ENCODE peak calls at places on chromosomes 5 and 9, in seven cellular contexts. G is keratinocyte, J is endothelial cell of umbilical vein, Y is neural progenitor cell, B is right atrium auricular region, H is uterus, T is fibroblast of lung. P is an unnamed sample.
A peak's percentile ranks its signal among the peaks of the same experiment; 100 is the strongest.

GRCh38 chr5:181054871-181055494 is 14.9 kb downstream of the BTNL9 start:
- DNase-seq in T (no peak), Y (peak; percentile 40), H (no peak), J (no peak), B (no peak), G (no peak), P (no peak)

GRCh38 chr9:101375546-101375945 is 9.3 kb downstream of the BAAT start:
- DNase-seq in Y (no peak), H (peak; percentile 24), J (no peak), G (no peak), T (no peak), B (no peak), P (no peak)

GRCh38 chr5:43802119-43802518 is 199.1 kb downstream of the NNT start:
- DNase-seq in B (no peak), J (no peak), G (peak; percentile 50), T (peak; percentile 41), H (no peak), Y (no peak), P (peak; percentile 94)

GRCh38 chr5:168086104-168086610 is 205.3 kb upstream of the WWC1 start:
- DNase-seq in H (peak; percentile 33), J (no peak), G (no peak), Y (no peak), B (no peak), T (no peak), P (peak; percentile 84)

GRCh38 chr5:138664276-138664943 is 88.8 kb upstream of the CTNNA1 start:
- DNase-seq in B (no peak), T (peak; percentile 28), J (no peak), H (no peak), G (peak; percentile 65), Y (no peak), P (no peak)

GRCh38 chr5:168649306-168649705 is 70.1 kb upstream of the PANK3 start:
- DNase-seq in B (no peak), H (no peak), Y (no peak), G (no peak), T (no peak), J (no peak), P (no peak)

GRCh38 chr5:170293273-170293672 is 4.3 kb downstream of the LCP2 start:
- DNase-seq in T (no peak), Y (no peak), J (no peak), H (no peak), G (no peak), B (no peak), P (no peak)

GRCh38 chr5:17204133-17204489 is 13.3 kb upstream of the BASP1 start:
- DNase-seq in T (no peak), B (peak; percentile 48), H (no peak), G (no peak), Y (no peak), J (no peak), P (no peak)

GRCh38 chr5:130965342-130965741 is 199.7 kb downstream of the HINT1 start:
- DNase-seq in H (no peak), Y (no peak), G (no peak), B (no peak), T (no peak), J (no peak), P (no peak)

GRCh38 chr5:158991391-158991790 is 108.3 kb downstream of the EBF1 start:
- DNase-seq in J (no peak), B (no peak), G (no peak), Y (no peak), H (no peak), T (peak; percentile 58), P (no peak)

GRCh38 chr5:159262472-159262858 is 625 bp upstream of the UBLCP1 start:
- DNase-seq in H (no peak), G (no peak), J (no peak), B (no peak), T (no peak), Y (no peak), P (no peak)

GRCh38 chr9:95098391-95098921 is 219.1 kb downstream of the FANCC start:
- DNase-seq in T (no peak), J (no peak), H (no peak), G (no peak), Y (no peak), B (no peak), P (no peak)

GRCh38 chr5:171127314-171127713 is 181.7 kb upstream of the TLX3 start:
- DNase-seq in Y (no peak), H (no peak), T (no peak), B (no peak), J (no peak), G (no peak), P (peak; percentile 6)

DNA sequence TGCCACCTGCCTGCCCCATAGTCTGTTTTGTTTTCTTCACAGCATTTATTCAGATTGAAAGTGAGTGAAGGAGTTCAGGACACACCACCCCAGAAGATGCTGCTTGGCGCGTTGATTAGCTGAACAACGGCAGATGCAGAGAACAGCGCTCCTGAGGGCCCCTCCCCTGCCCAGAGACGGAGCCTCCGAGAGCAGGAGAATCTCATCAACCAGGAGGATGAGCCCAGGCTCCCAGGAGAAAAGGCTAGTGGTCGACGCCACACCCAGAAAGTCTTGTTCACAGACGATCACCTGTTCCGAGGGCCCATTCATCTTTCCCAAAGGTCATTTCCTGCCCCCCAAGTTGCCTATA is 180.4 kb upstream of the PPP1R26 start:
- DNase-seq in J (no peak), B (no peak), T (no peak), H (no peak), Y (no peak), G (no peak), P (no peak)
- H3K4me3 ChIP-seq in J (no peak overlapping the region), B (no peak overlapping the region), T (no peak overlapping the region), H (no peak overlapping the region), Y (no peak overlapping the region), G (no peak overlapping the region), P (no peak overlapping the region)

DNA sequence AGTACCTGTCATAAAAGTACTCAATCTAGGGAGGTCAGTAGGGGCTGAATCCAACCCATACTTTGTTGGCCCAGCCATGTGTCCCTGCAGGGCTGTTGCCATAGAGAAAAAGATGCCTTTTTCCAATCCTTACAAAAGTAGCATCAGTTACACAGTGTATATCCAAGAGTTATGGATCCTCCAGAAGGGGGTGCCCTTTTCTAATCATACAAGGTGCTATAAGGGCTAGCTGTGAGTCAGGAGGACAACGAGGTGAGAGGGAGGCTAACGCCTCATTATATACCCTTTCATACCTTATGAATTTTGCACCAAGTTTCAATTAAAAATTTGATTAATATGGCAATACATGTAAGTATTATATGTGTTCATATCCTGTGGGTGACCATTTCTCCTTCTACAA is 4.8 kb downstream of the KIAA0825 start:
- DNase-seq in J (peak; percentile 24), G (no peak), T (peak; percentile 31), Y (peak; percentile 54), B (no peak), H (no peak), P (no peak)
- TF ChIP-seq CTCF in J (peak; percentile 11), G (no peak), T (no peak), Y (peak; percentile 49), B (no peak), H (no peak), P (peak; percentile 14)

DNA sequence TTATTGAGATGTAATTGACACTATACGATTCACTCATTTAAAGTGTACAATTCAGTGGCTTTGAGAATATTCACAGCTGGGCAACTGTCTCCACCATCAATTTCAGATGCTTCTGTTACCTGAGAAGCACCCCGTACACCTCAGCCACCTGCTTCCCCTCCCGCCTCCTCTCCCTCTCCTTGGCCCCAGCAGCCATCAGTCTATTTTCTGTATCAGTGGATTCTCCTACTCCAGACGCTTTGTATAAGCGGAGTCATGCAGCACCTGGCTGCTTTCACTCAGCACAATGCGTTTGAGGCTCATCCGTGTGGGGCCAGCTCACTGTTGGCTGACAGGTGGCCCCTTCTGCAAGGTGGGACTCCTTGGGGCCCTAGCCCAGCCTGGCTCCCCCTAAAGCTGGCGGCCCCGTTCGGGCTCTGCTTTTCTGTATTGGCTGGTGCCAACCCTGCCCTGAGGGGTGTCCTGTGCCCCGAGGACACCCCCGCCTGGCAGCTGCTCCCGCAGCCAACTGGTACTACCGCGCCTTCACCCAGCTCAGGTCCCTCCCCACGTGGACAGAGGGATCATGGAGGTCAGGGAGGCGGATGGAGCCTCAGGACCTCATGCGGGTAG is 124.4 kb upstream of the COL5A1 start:
- DNase-seq in T (no peak), Y (no peak), J (no peak), G (no peak), B (no peak), H (no peak), P (no peak)
- H3K27me3 ChIP-seq in T (no peaks in the 10 kb centered on the region), Y (no peaks in the 10 kb centered on the region), J (no peaks in the 10 kb centered on the region), G (no peaks in the 10 kb centered on the region), B (no peaks in the 10 kb centered on the region), H (no peaks in the 10 kb centered on the region), P (no peaks in the 10 kb centered on the region)

GRCh38 chr9:116134981-116135380 is 18.6 kb upstream of the PAPPA start:
- DNase-seq in J (no peak), G (no peak), Y (no peak), H (no peak), B (no peak), T (no peak), P (no peak)

GRCh38 chr9:116137581-116137980 is 16.0 kb upstream of the PAPPA start:
- DNase-seq in T (no peak), J (no peak), G (no peak), B (no peak), Y (no peak), H (no peak), P (no peak)

GRCh38 chr9:116137010-116137409 is 16.6 kb upstream of the PAPPA start:
- DNase-seq in B (no peak), Y (no peak), T (no peak), G (no peak), J (no peak), H (no peak), P (no peak)

GRCh38 chr9:116133163-116133562 is 20.4 kb upstream of the PAPPA start:
- DNase-seq in H (no peak), B (no peak), J (no peak), Y (no peak), T (no peak), G (no peak), P (no peak)
- H3K4me3 ChIP-seq in H (no peak overlapping the region), B (no peak overlapping the region), J (no peak overlapping the region), Y (no peak overlapping the region), T (no peak overlapping the region), G (no peak overlapping the region), P (no peak overlapping the region)

GRCh38 chr9:89993678-89994630 is 389.1 kb downstream of the GADD45G start:
- DNase-seq in B (peak; percentile 72), H (no peak), J (no peak), T (no peak), G (no peak), Y (no peak), P (no peak)

GRCh38 chr9:89999176-89999533 is 394.3 kb downstream of the GADD45G start:
- DNase-seq in B (no peak), T (no peak), H (no peak), Y (no peak), G (no peak), J (no peak), P (no peak)

GRCh38 chr9:89994988-89995613 is 390.3 kb downstream of the GADD45G start:
- DNase-seq in T (no peak), H (no peak), B (no peak), Y (no peak), G (no peak), J (no peak), P (no peak)

GRCh38 chr9:89996106-89996505 is 391.3 kb downstream of the GADD45G start:
- DNase-seq in Y (no peak), T (no peak), G (no peak), B (no peak), J (no peak), H (no peak), P (no peak)

GRCh38 chr9:89996717-89997116 is 391.9 kb downstream of the GADD45G start:
- DNase-seq in Y (no peak), T (peak; percentile 22), B (no peak), J (no peak), H (no peak), G (no peak), P (no peak)
- TF ChIP-seq CTCF in Y (no peak), T (no peak), B (no peak), J (no peak), H (no peak), G (peak; percentile 38), P (no peak)

P was measured in BJ.